ENCODE peak calls at places on chromosomes 13 and 19, in ten cellular contexts. One of them, this sample, is unnamed.

GRCh38 chr13:33281951-33282595 is 3.5 kb downstream of the STARD13 start:
- DNase-seq in mesenchymal stem cell: peak
- DNase-seq in ovary: no peak
- DNase-seq in brain microvascular endothelial cell: peak
- DNase-seq in heart right ventricle: no peak
- DNase-seq in pancreas: no peak
- DNase-seq in substantia nigra: no peak
- DNase-seq in GM23338: no peak
- DNase-seq in CD4-positive, CD25-positive, alpha-beta regulatory T cell: no peak
- DNase-seq in psoas muscle: no peak
- DNase-seq in this sample: no peak

GRCh38 chr13:111622051-111622531 is 301.6 kb downstream of the TEX29 start:
- DNase-seq in mesenchymal stem cell: no peak
- DNase-seq in ovary: no peak
- DNase-seq in brain microvascular endothelial cell: no peak
- DNase-seq in heart right ventricle: no peak
- DNase-seq in pancreas: no peak
- DNase-seq in substantia nigra: no peak
- DNase-seq in GM23338: no peak
- DNase-seq in CD4-positive, CD25-positive, alpha-beta regulatory T cell: no peak
- DNase-seq in psoas muscle: no peak
- DNase-seq in this sample: no peak

GRCh38 chr13:28022848-28023518 is 34.5 kb upstream of the URAD start:
- DNase-seq in mesenchymal stem cell: no peak
- DNase-seq in ovary: no peak
- DNase-seq in brain microvascular endothelial cell: no peak
- DNase-seq in heart right ventricle: no peak
- DNase-seq in pancreas: no peak
- DNase-seq in substantia nigra: no peak
- DNase-seq in GM23338: peak
- DNase-seq in CD4-positive, CD25-positive, alpha-beta regulatory T cell: no peak
- DNase-seq in psoas muscle: no peak
- DNase-seq in this sample: no peak

GRCh38 chr13:37811441-37811840 is 58.1 kb downstream of the TRPC4 start:
- DNase-seq in mesenchymal stem cell: peak
- DNase-seq in ovary: no peak
- DNase-seq in brain microvascular endothelial cell: peak
- DNase-seq in heart right ventricle: no peak
- DNase-seq in pancreas: no peak
- DNase-seq in substantia nigra: no peak
- DNase-seq in GM23338: no peak
- DNase-seq in CD4-positive, CD25-positive, alpha-beta regulatory T cell: no peak
- DNase-seq in psoas muscle: no peak
- DNase-seq in this sample: no peak

GRCh38 chr13:90594694-90595093 is 752.8 kb upstream of the MIR17HG start:
- DNase-seq in mesenchymal stem cell: peak
- DNase-seq in ovary: no peak
- DNase-seq in brain microvascular endothelial cell: peak
- DNase-seq in heart right ventricle: no peak
- DNase-seq in pancreas: no peak
- DNase-seq in substantia nigra: no peak
- DNase-seq in GM23338: no peak
- DNase-seq in CD4-positive, CD25-positive, alpha-beta regulatory T cell: no peak
- DNase-seq in psoas muscle: no peak
- DNase-seq in this sample: no peak

GRCh38 chr19:58229255-58229639 is 533 bp downstream of the ZNF544 start:
- DNase-seq in mesenchymal stem cell: peak
- DNase-seq in ovary: no peak
- DNase-seq in brain microvascular endothelial cell: peak
- DNase-seq in heart right ventricle: peak
- DNase-seq in pancreas: no peak
- DNase-seq in substantia nigra: peak
- DNase-seq in GM23338: peak
- DNase-seq in CD4-positive, CD25-positive, alpha-beta regulatory T cell: no peak
- DNase-seq in psoas muscle: no peak
- DNase-seq in this sample: no peak

GRCh38 chr19:3580156-3580955 is 4.9 kb upstream of the GIPC3 start:
- DNase-seq in mesenchymal stem cell: peak
- DNase-seq in ovary: no peak
- DNase-seq in brain microvascular endothelial cell: peak
- DNase-seq in heart right ventricle: no peak
- DNase-seq in pancreas: no peak
- DNase-seq in substantia nigra: no peak
- DNase-seq in GM23338: no peak
- DNase-seq in CD4-positive, CD25-positive, alpha-beta regulatory T cell: no peak
- DNase-seq in psoas muscle: no peak
- DNase-seq in this sample: no peak

GRCh38 chr19:45153339-45154063 is 7.3 kb downstream of the NKPD1 start:
- DNase-seq in mesenchymal stem cell: peak
- DNase-seq in ovary: peak
- DNase-seq in brain microvascular endothelial cell: no peak
- DNase-seq in heart right ventricle: peak
- DNase-seq in pancreas: peak
- DNase-seq in substantia nigra: no peak
- DNase-seq in GM23338: peak
- DNase-seq in CD4-positive, CD25-positive, alpha-beta regulatory T cell: peak
- DNase-seq in psoas muscle: peak
- DNase-seq in this sample: no peak

GRCh38 chr13:106326751-106327150 is 208.7 kb downstream of the EFNB2 start:
- DNase-seq in mesenchymal stem cell: no peak
- DNase-seq in ovary: no peak
- DNase-seq in brain microvascular endothelial cell: no peak
- DNase-seq in heart right ventricle: no peak
- DNase-seq in pancreas: no peak
- DNase-seq in substantia nigra: no peak
- DNase-seq in GM23338: no peak
- DNase-seq in CD4-positive, CD25-positive, alpha-beta regulatory T cell: no peak
- DNase-seq in psoas muscle: no peak
- DNase-seq in this sample: no peak

GRCh38 chr19:23415561-23416191 is 20.4 kb upstream of the ZNF91 start:
- DNase-seq in mesenchymal stem cell: peak
- DNase-seq in ovary: no peak
- DNase-seq in brain microvascular endothelial cell: no peak
- DNase-seq in heart right ventricle: peak
- DNase-seq in pancreas: no peak
- DNase-seq in substantia nigra: no peak
- DNase-seq in GM23338: peak
- DNase-seq in CD4-positive, CD25-positive, alpha-beta regulatory T cell: no peak
- DNase-seq in psoas muscle: no peak
- DNase-seq in this sample: no peak

GRCh38 chr19:44848036-44848804 is 2.1 kb downstream of the NECTIN2 start:
- DNase-seq in mesenchymal stem cell: peak
- DNase-seq in ovary: peak
- DNase-seq in brain microvascular endothelial cell: peak
- DNase-seq in heart right ventricle: peak
- DNase-seq in pancreas: no peak
- DNase-seq in substantia nigra: peak
- DNase-seq in GM23338: peak
- DNase-seq in CD4-positive, CD25-positive, alpha-beta regulatory T cell: no peak
- DNase-seq in psoas muscle: no peak
- DNase-seq in this sample: no peak

GRCh38 chr19:30722801-30723200 is 350.6 kb downstream of the ZNF536 start:
- DNase-seq in mesenchymal stem cell: no peak
- DNase-seq in ovary: no peak
- DNase-seq in brain microvascular endothelial cell: no peak
- DNase-seq in heart right ventricle: no peak
- DNase-seq in pancreas: no peak
- DNase-seq in substantia nigra: no peak
- DNase-seq in GM23338: no peak
- DNase-seq in CD4-positive, CD25-positive, alpha-beta regulatory T cell: no peak
- DNase-seq in psoas muscle: no peak
- DNase-seq in this sample: no peak

GRCh38 chr13:85312071-85312470 is 487.1 kb downstream of the SLITRK6 start:
- DNase-seq in mesenchymal stem cell: peak
- DNase-seq in ovary: no peak
- DNase-seq in brain microvascular endothelial cell: no peak
- DNase-seq in heart right ventricle: no peak
- DNase-seq in pancreas: no peak
- DNase-seq in substantia nigra: no peak
- DNase-seq in GM23338: no peak
- DNase-seq in CD4-positive, CD25-positive, alpha-beta regulatory T cell: no peak
- DNase-seq in psoas muscle: no peak
- DNase-seq in this sample: no peak

GRCh38 chr19:16615788-16616187 is 12.2 kb downstream of the MED26 start:
- DNase-seq in mesenchymal stem cell: no peak
- DNase-seq in ovary: no peak
- DNase-seq in brain microvascular endothelial cell: no peak
- DNase-seq in heart right ventricle: no peak
- DNase-seq in pancreas: no peak
- DNase-seq in substantia nigra: no peak
- DNase-seq in GM23338: peak
- DNase-seq in CD4-positive, CD25-positive, alpha-beta regulatory T cell: no peak
- DNase-seq in psoas muscle: no peak
- DNase-seq in this sample: no peak

GRCh38 chr19:3343619-3344502 is 22.5 kb upstream of the NFIC start:
- DNase-seq in mesenchymal stem cell: peak
- DNase-seq in ovary: peak
- DNase-seq in brain microvascular endothelial cell: peak
- DNase-seq in heart right ventricle: peak
- DNase-seq in pancreas: peak
- DNase-seq in substantia nigra: peak
- DNase-seq in GM23338: peak
- DNase-seq in CD4-positive, CD25-positive, alpha-beta regulatory T cell: peak
- DNase-seq in psoas muscle: peak
- DNase-seq in this sample: peak

GRCh38 chr13:106133025-106133424 is 402.4 kb downstream of the EFNB2 start:
- DNase-seq in mesenchymal stem cell: peak
- DNase-seq in ovary: no peak
- DNase-seq in brain microvascular endothelial cell: peak
- DNase-seq in heart right ventricle: no peak
- DNase-seq in pancreas: no peak
- DNase-seq in substantia nigra: no peak
- DNase-seq in GM23338: no peak
- DNase-seq in CD4-positive, CD25-positive, alpha-beta regulatory T cell: no peak
- DNase-seq in psoas muscle: no peak
- DNase-seq in this sample: no peak

GRCh38 chr19:14333101-14333871 is 48.0 kb upstream of the ADGRE5 start:
- DNase-seq in mesenchymal stem cell: no peak
- DNase-seq in ovary: no peak
- DNase-seq in brain microvascular endothelial cell: no peak
- DNase-seq in heart right ventricle: peak
- DNase-seq in pancreas: no peak
- DNase-seq in substantia nigra: no peak
- DNase-seq in GM23338: peak
- DNase-seq in CD4-positive, CD25-positive, alpha-beta regulatory T cell: no peak
- DNase-seq in psoas muscle: no peak
- DNase-seq in this sample: no peak

GRCh38 chr13:102597029-102598015 is 536 bp downstream of the TPP2 start:
- DNase-seq in mesenchymal stem cell: peak
- DNase-seq in ovary: peak
- DNase-seq in brain microvascular endothelial cell: peak
- DNase-seq in heart right ventricle: peak
- DNase-seq in pancreas: peak
- DNase-seq in substantia nigra: peak
- DNase-seq in GM23338: peak
- DNase-seq in CD4-positive, CD25-positive, alpha-beta regulatory T cell: peak
- DNase-seq in psoas muscle: peak
- DNase-seq in this sample: no peak

GRCh38 chr13:71242191-71242590 is 624.8 kb downstream of the DACH1 start:
- DNase-seq in mesenchymal stem cell: no peak
- DNase-seq in ovary: no peak
- DNase-seq in brain microvascular endothelial cell: no peak
- DNase-seq in heart right ventricle: peak
- DNase-seq in pancreas: no peak
- DNase-seq in substantia nigra: no peak
- DNase-seq in GM23338: no peak
- DNase-seq in CD4-positive, CD25-positive, alpha-beta regulatory T cell: no peak
- DNase-seq in psoas muscle: no peak
- DNase-seq in this sample: no peak

GRCh38 chr19:19464339-19465098 is 50.8 kb downstream of the TSSK6 start:
- DNase-seq in mesenchymal stem cell: peak
- DNase-seq in ovary: peak
- DNase-seq in brain microvascular endothelial cell: peak
- DNase-seq in heart right ventricle: no peak
- DNase-seq in pancreas: peak
- DNase-seq in substantia nigra: peak
- DNase-seq in GM23338: peak
- DNase-seq in CD4-positive, CD25-positive, alpha-beta regulatory T cell: no peak
- DNase-seq in psoas muscle: no peak
- DNase-seq in this sample: no peak

GRCh38 chr13:107373551-107373950 is 805.6 kb upstream of the ARGLU1 start:
- DNase-seq in mesenchymal stem cell: peak
- DNase-seq in ovary: no peak
- DNase-seq in brain microvascular endothelial cell: peak
- DNase-seq in heart right ventricle: no peak
- DNase-seq in pancreas: no peak
- DNase-seq in substantia nigra: no peak
- DNase-seq in GM23338: peak
- DNase-seq in CD4-positive, CD25-positive, alpha-beta regulatory T cell: no peak
- DNase-seq in psoas muscle: no peak
- DNase-seq in this sample: no peak

GRCh38 chr13:110244096-110244830 is 62.7 kb downstream of the COL4A1 start:
- DNase-seq in mesenchymal stem cell: no peak
- DNase-seq in ovary: no peak
- DNase-seq in brain microvascular endothelial cell: no peak
- DNase-seq in heart right ventricle: peak
- DNase-seq in pancreas: no peak
- DNase-seq in substantia nigra: no peak
- DNase-seq in GM23338: no peak
- DNase-seq in CD4-positive, CD25-positive, alpha-beta regulatory T cell: no peak
- DNase-seq in psoas muscle: no peak
- DNase-seq in this sample: no peak
- H3K27ac ChIP-seq in mesenchymal stem cell: no peak
- H3K27ac ChIP-seq in ovary: no peak
- H3K27ac ChIP-seq in brain microvascular endothelial cell: peak
- H3K27ac ChIP-seq in heart right ventricle: peak
- H3K27ac ChIP-seq in pancreas: no peak
- H3K27ac ChIP-seq in substantia nigra: no peak
- H3K27ac ChIP-seq in GM23338: no peak
- H3K27ac ChIP-seq in CD4-positive, CD25-positive, alpha-beta regulatory T cell: no peak
- H3K27ac ChIP-seq in psoas muscle: peak
- H3K27ac ChIP-seq in this sample: peak

GRCh38 chr13:36718686-36719085 is 44.9 kb downstream of the SERTM1 start:
- DNase-seq in mesenchymal stem cell: no peak
- DNase-seq in ovary: no peak
- DNase-seq in brain microvascular endothelial cell: no peak
- DNase-seq in heart right ventricle: no peak
- DNase-seq in pancreas: no peak
- DNase-seq in substantia nigra: no peak
- DNase-seq in GM23338: no peak
- DNase-seq in CD4-positive, CD25-positive, alpha-beta regulatory T cell: no peak
- DNase-seq in psoas muscle: no peak
- DNase-seq in this sample: no peak
- H3K27ac ChIP-seq in mesenchymal stem cell: no peak
- H3K27ac ChIP-seq in ovary: no peak
- H3K27ac ChIP-seq in brain microvascular endothelial cell: no peak
- H3K27ac ChIP-seq in heart right ventricle: no peak
- H3K27ac ChIP-seq in pancreas: no peak
- H3K27ac ChIP-seq in substantia nigra: no peak
- H3K27ac ChIP-seq in GM23338: no peak
- H3K27ac ChIP-seq in CD4-positive, CD25-positive, alpha-beta regulatory T cell: no peak
- H3K27ac ChIP-seq in psoas muscle: no peak
- H3K27ac ChIP-seq in this sample: no peak

GRCh38 chr19:35462476-35462953 is 14.5 kb downstream of the FFAR2 start:
- DNase-seq in mesenchymal stem cell: peak
- DNase-seq in ovary: no peak
- DNase-seq in brain microvascular endothelial cell: no peak
- DNase-seq in heart right ventricle: no peak
- DNase-seq in pancreas: no peak
- DNase-seq in substantia nigra: peak
- DNase-seq in GM23338: no peak
- DNase-seq in CD4-positive, CD25-positive, alpha-beta regulatory T cell: peak
- DNase-seq in psoas muscle: no peak
- DNase-seq in this sample: no peak
- H3K27ac ChIP-seq in mesenchymal stem cell: no peak
- H3K27ac ChIP-seq in ovary: no peak
- H3K27ac ChIP-seq in brain microvascular endothelial cell: no peak
- H3K27ac ChIP-seq in heart right ventricle: no peak
- H3K27ac ChIP-seq in pancreas: no peak
- H3K27ac ChIP-seq in substantia nigra: no peak
- H3K27ac ChIP-seq in GM23338: no peak
- H3K27ac ChIP-seq in CD4-positive, CD25-positive, alpha-beta regulatory T cell: no peak
- H3K27ac ChIP-seq in psoas muscle: no peak
- H3K27ac ChIP-seq in this sample: no peak

GRCh38 chr19:13138171-13138915 is 11.8 kb downstream of the STX10 start:
- DNase-seq in mesenchymal stem cell: no peak
- DNase-seq in ovary: no peak
- DNase-seq in brain microvascular endothelial cell: no peak
- DNase-seq in heart right ventricle: no peak
- DNase-seq in pancreas: peak
- DNase-seq in substantia nigra: no peak
- DNase-seq in GM23338: no peak
- DNase-seq in CD4-positive, CD25-positive, alpha-beta regulatory T cell: no peak
- DNase-seq in psoas muscle: no peak
- DNase-seq in this sample: no peak
- H3K27ac ChIP-seq in mesenchymal stem cell: no peak
- H3K27ac ChIP-seq in ovary: no peak
- H3K27ac ChIP-seq in brain microvascular endothelial cell: no peak
- H3K27ac ChIP-seq in heart right ventricle: no peak
- H3K27ac ChIP-seq in pancreas: no peak
- H3K27ac ChIP-seq in substantia nigra: no peak
- H3K27ac ChIP-seq in GM23338: no peak
- H3K27ac ChIP-seq in CD4-positive, CD25-positive, alpha-beta regulatory T cell: no peak
- H3K27ac ChIP-seq in psoas muscle: no peak
- H3K27ac ChIP-seq in this sample: no peak

This sample was measured in gastrocnemius medialis.